ENCODE peak calls at places on chromosomes 13 and 19, in four cellular contexts. D is HepG2, N is K562, O is GM12878. C is an unnamed sample.
A peak's percentile ranks its signal among the peaks of the same experiment; 100 is the strongest.

GRCh38 chr19:55095260-55096060 is 19.8 kb downstream of the EPS8L1 start:
- DNase-seq in D (no peak), N (no peak), O (no peak), C (no peak)

GRCh38 chr13:76885203-76886004 is 801 bp downstream of the KCTD12 start:
- DNase-seq in D (no peak), N (peak; percentile 23), O (no peak), C (peak; percentile 66)

GRCh38 chr19:55680339-55681130 is 5.5 kb downstream of the EPN1 start:
- DNase-seq in D (no peak), N (no peak), O (no peak), C (no peak)

GRCh38 chr19:29714953-29715694 is at the start of gene C19orf12:
- DNase-seq in D (peak; percentile 18), N (peak; percentile 68), O (no peak), C (peak; percentile 77)

GRCh38 chr13:81318231-81319019 is 977.5 kb upstream of the SPRY2 start:
- DNase-seq in D (no peak), N (no peak), O (no peak), C (no peak)

GRCh38 chr13:100989424-100989823 is 314.8 kb upstream of the TMTC4 start:
- DNase-seq in D (no peak), N (no peak), O (no peak), C (no peak)

GRCh38 chr13:35964764-35965163 is 166.4 kb downstream of the DCLK1 start:
- DNase-seq in D (peak; percentile 22), N (no peak), O (no peak), C (peak; percentile 2)

GRCh38 chr19:11169896-11170678 is 14.5 kb upstream of the SPC24 start:
- DNase-seq in D (no peak), N (no peak), O (no peak), C (no peak)

GRCh38 chr13:41693434-41693833 is 236.1 kb downstream of the RGCC start:
- DNase-seq in D (no peak), N (no peak), O (no peak), C (no peak)

GRCh38 chr19:58399903-58400637 is 4.6 kb downstream of the RNF225 start:
- DNase-seq in D (no peak), N (no peak), O (no peak), C (no peak)

GRCh38 chr19:13920940-13921744 is 15.1 kb downstream of the CC2D1A start:
- DNase-seq in D (peak; percentile 57), N (peak; percentile 77), O (peak; percentile 25), C (peak; percentile 28)

GRCh38 chr13:57624565-57625435 is 6.7 kb upstream of the PCDH17 start:
- DNase-seq in D (peak; percentile 56), N (peak; percentile 34), O (no peak), C (peak; percentile 51)

GRCh38 chr19:37309834-37310575 is 60.9 kb upstream of the ZNF527 start:
- DNase-seq in D (no peak), N (no peak), O (no peak), C (no peak)

GRCh38 chr19:37251308-37252229 is 33.6 kb downstream of the ZNF383 start:
- DNase-seq in D (no peak), N (no peak), O (peak; percentile 54), C (no peak)

GRCh38 chr13:34897220-34897619 is 44.9 kb upstream of the NBEA start:
- DNase-seq in D (no peak), N (no peak), O (no peak), C (no peak)

GRCh38 chr19:45503909-45504308 is 3.4 kb upstream of the VASP start:
- DNase-seq in D (no peak), N (no peak), O (no peak), C (no peak)

GRCh38 chr13:50152224-50152623 is 137.0 kb downstream of the KCNRG start:
- DNase-seq in D (no peak), N (no peak), O (no peak), C (no peak)

GRCh38 chr19:47369923-47370625 is 21.0 kb downstream of the DHX34 start:
- DNase-seq in D (no peak), N (no peak), O (no peak), C (no peak)

GRCh38 chr13:108003626-108004025 is 211.7 kb downstream of the LIG4 start:
- DNase-seq in D (no peak), N (peak; percentile 44), O (no peak), C (no peak)

GRCh38 chr19:56838930-56839664 is 1.4 kb downstream of the PEG3 start:
- DNase-seq in D (peak; percentile 97), N (no peak), O (no peak), C (peak; percentile 11)
- TF ChIP-seq RAD21 in D (no peak), N (no peak), O (no peak), C (no peak)

DNA sequence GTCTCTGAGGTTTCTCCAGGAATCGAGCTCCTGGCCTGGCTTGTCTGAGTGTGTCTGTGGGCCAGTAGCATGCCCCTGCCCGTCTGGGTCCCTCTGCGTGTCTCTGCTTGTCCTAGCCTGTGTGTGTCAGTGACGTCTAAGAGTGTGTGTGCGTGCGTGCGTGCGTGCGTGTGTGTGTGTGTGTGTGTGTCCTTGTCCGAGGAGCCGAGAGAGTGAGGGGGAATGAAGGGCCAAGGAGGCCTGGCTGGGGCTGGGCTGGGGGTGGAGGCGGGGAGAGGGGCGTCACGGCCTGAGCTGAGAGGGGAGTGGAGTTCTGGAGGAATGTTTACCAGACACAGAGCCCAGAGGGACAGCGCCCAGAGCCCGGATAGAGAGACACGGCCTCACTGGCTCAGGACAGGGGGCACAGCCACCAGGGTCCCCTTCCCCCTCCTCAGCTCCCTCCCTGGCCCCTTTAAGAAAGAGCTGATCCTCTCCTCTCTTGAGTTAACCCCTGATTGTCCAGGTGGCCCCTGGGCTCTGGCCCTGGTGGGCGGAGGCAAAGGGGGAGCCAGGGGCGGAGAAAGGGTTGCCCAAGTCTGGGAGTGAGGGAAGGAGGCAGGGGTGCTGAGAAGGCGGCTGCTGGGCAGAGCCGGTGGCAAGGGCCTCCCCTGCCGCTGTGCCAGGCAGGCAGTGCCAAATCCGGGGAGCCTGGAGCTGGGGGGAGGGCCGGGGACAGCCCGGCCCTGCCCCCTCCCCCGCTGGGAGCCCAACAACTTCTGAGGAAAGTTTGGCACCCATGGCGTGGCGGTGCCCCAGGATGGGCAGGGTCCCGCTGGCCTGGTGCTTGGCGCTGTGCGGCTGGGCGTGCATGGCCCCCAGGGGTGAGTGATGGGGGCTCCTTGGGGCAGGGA is at the start of gene AXL:
- DNase-seq in D (peak; percentile 25), N (no peak), O (no peak), C (peak; percentile 90)
- TF ChIP-seq MYC in D (no peak), N (no peak), O (no peak), C (no peak)

GRCh38 chr13:27375686-27376326 is 48.6 kb upstream of the GTF3A start:
- DNase-seq in D (peak; percentile 47), N (peak; percentile 66), O (no peak), C (peak; percentile 59)

GRCh38 chr13:27371932-27372331 is 52.5 kb upstream of the GTF3A start:
- DNase-seq in D (no peak), N (no peak), O (no peak), C (no peak)

GRCh38 chr13:27372896-27373295 is 51.5 kb upstream of the GTF3A start:
- DNase-seq in D (peak; percentile 68), N (no peak), O (no peak), C (peak; percentile 51)

GRCh38 chr13:27374650-27375049 is 49.8 kb upstream of the GTF3A start:
- DNase-seq in D (peak; percentile 74), N (peak; percentile 77), O (no peak), C (peak; percentile 81)

GRCh38 chr13:27374126-27374613 is 50.2 kb upstream of the GTF3A start:
- DNase-seq in D (no peak), N (no peak), O (no peak), C (no peak)
- H3K27ac ChIP-seq in D (no peak overlapping the region), N (no peak overlapping the region), O (no peak overlapping the region), C (no peak overlapping the region)

DNA sequence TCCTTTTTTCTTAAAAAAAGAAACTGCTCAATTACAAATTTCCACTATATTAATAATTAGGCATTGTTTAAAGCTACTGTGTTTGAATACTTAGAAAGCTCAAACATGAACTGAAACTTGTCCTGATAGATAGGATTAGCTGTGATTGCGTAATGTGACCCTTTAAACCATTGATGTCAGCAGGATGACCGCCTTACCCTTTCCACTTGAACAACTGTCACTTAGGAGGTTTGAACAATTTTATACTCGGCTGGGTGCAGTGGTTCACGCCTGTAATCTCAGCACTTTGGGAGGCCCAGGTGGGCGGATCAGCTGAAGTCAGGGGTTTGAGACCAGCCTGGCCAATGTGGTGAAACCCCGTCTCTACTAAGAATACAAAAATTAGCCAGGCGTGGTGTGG is 2.9 kb downstream of the LAMP1 start:
- DNase-seq in D (peak; percentile 91), N (no peak), O (peak; percentile 39), C (no peak)
- TF ChIP-seq RAD21 in D (no peak), N (no peak), O (no peak), C (no peak)

GRCh38 chr19:5434351-5434917 is 20.8 kb upstream of the ZNRF4 start:
- DNase-seq in D (no peak), N (peak; percentile 75), O (no peak), C (no peak)
- TF ChIP-seq MYC in D (no peak), N (no peak), O (no peak), C (no peak)

GRCh38 chr13:48574036-48574796 is 41.3 kb upstream of the RCBTB2 start:
- DNase-seq in D (no peak), N (no peak), O (no peak), C (no peak)
- H3K27ac ChIP-seq in D (no peak overlapping the region), N (no peak overlapping the region), O (no peak overlapping the region), C (no peak overlapping the region)

DNA sequence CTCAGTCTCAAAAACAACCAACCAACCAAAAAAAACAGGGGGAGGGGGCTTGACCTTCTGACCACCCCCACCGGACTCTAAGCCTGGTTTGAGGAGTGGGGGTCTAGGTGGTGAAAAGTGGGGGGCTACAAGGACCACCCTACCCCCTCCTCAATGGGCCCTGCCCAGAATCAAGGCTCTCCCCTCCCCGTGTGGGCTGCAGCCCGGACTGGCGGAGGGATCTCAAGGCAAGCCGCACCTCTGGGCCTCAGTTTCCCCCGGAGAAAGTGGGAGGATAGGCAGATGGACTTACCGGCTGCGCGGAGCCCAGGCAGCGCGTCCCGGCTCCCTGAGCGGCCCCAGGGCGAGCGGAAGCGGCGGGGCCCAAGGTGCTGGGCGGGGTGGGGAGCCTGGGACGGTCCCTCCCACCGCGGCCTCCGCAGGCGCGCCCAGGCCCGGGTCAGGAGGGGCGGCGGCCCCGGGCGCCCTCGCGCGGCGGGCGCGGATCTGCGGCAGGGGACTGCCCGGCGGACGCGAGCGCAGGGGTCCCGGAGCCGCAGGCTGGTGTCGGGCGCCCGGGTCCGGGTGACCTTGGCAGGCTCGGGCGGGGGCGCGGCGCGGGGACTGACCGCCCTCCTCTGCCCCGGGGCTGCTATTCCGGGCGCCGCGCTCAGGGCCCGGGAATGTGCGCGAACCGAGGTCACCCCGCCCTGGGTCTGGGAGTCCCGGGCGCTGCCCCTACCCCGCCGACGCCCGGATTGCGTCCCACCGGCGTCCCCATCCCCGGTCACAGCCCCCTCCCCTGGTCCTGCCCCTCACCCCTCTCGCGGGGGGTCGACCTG is at the start of gene ADAMTSL5:
- DNase-seq in D (peak; percentile 40), N (peak; percentile 91), O (no peak), C (peak; percentile 41)
- TF ChIP-seq RAD21 in D (peak; percentile 80), N (no peak), O (peak; percentile 24), C (no peak)

GRCh38 chr13:112839347-112840105 is 129.5 kb upstream of the MCF2L start:
- DNase-seq in D (no peak), N (no peak), O (no peak), C (no peak)
- TF ChIP-seq MYC in D (no peak), N (no peak), O (no peak), C (no peak)

C was measured in A549.